ENCODE peak calls at places on chromosomes 11 and 22, in nine cellular contexts. K, O, B, P, V, C, W, J and I are unnamed samples.

GRCh38 chr22:40023226-40023925 is 28.6 kb downstream of the FAM83F start:
- DNase-seq in K (no peak), C (no peak), J (no peak), B (no peak), O (no peak), W (no peak), P (no peak), V (no peak), I (no peak)

GRCh38 chr11:110362916-110363574 is 66.6 kb upstream of the RDX start:
- DNase-seq in V (no peak), B (no peak), C (peak), W (no peak), K (peak), P (no peak), J (peak), O (no peak), I (no peak)

GRCh38 chr11:30608534-30608933 is 22.4 kb upstream of the MPPED2 start:
- DNase-seq in B (no peak), K (no peak), O (no peak), C (no peak), V (no peak), W (no peak), J (no peak), P (no peak), I (no peak)

GRCh38 chr11:6812391-6813005 is 13.0 kb upstream of the OR6A2 start:
- DNase-seq in C (peak), O (peak), V (no peak), J (peak), W (peak), B (peak), P (no peak), K (no peak), I (no peak)

GRCh38 chr11:77055056-77055680 is 11.6 kb upstream of the CAPN5 start:
- DNase-seq in B (no peak), O (no peak), P (no peak), W (no peak), C (no peak), K (no peak), V (no peak), J (no peak), I (no peak)

GRCh38 chr22:37201066-37201820 is 11.0 kb downstream of the SSTR3 start:
- DNase-seq in K (peak), B (no peak), J (no peak), P (peak), V (no peak), W (no peak), O (no peak), C (no peak), I (no peak)

GRCh38 chr11:119309953-119310681 is 6.8 kb downstream of the MCAM start:
- DNase-seq in K (no peak), C (no peak), B (no peak), W (no peak), V (no peak), O (no peak), J (no peak), P (no peak), I (no peak)

GRCh38 chr11:65424200-65425104 is 1.9 kb downstream of the NEAT1 start:
- DNase-seq in O (peak), C (peak), V (no peak), J (peak), W (no peak), P (peak), B (peak), K (peak), I (no peak)

GRCh38 chr22:17815703-17816254 is 41.5 kb upstream of the BID start:
- DNase-seq in W (no peak), C (no peak), V (no peak), P (no peak), K (no peak), J (no peak), O (no peak), B (no peak), I (no peak)

GRCh38 chr22:22871536-22872278 is 15.9 kb upstream of the IGLL5 start:
- DNase-seq in P (no peak), K (no peak), V (no peak), W (no peak), B (no peak), C (no peak), J (no peak), O (no peak), I (no peak)

GRCh38 chr22:39900306-39901227 is at the start of gene GRAP2:
- DNase-seq in P (no peak), B (no peak), J (no peak), V (no peak), O (no peak), W (peak), K (no peak), C (no peak), I (no peak)

GRCh38 chr22:39244496-39245129 is at the start of gene PDGFB:
- DNase-seq in C (no peak), V (no peak), P (no peak), J (peak), K (no peak), O (peak), W (no peak), B (no peak), I (no peak)

GRCh38 chr11:10309163-10310093 is 4.6 kb downstream of the ADM start:
- DNase-seq in B (peak), V (no peak), P (peak), J (peak), O (peak), W (no peak), C (peak), K (peak), I (no peak)

GRCh38 chr11:110219011-110219785 is 77.2 kb downstream of the RDX start:
- DNase-seq in B (peak), C (no peak), V (no peak), J (peak), P (no peak), K (no peak), O (no peak), W (no peak), I (no peak)

GRCh38 chr11:88411265-88411664 is 73.7 kb upstream of the CTSC start:
- DNase-seq in B (peak), P (no peak), V (no peak), K (no peak), O (no peak), C (peak), W (no peak), J (no peak), I (peak)

GRCh38 chr11:67504023-67504949 is 877 bp downstream of the PITPNM1 start:
- DNase-seq in O (no peak), P (no peak), K (no peak), V (no peak), B (no peak), C (peak), J (peak), W (no peak), I (no peak)

GRCh38 chr11:68528630-68529029 is 68.1 kb downstream of the PPP6R3 start:
- DNase-seq in O (no peak), K (no peak), B (no peak), V (no peak), W (no peak), J (peak), P (no peak), C (no peak), I (no peak)

GRCh38 chr11:61505640-61506155 is 2.9 kb upstream of the LRRC10B start:
- DNase-seq in C (no peak), K (no peak), B (no peak), J (no peak), P (no peak), O (no peak), W (no peak), V (no peak), I (no peak)

GRCh38 chr11:223026-223789 is 12.9 kb downstream of the SIRT3 start:
- DNase-seq in P (no peak), B (no peak), W (no peak), O (no peak), V (no peak), K (no peak), C (peak), J (no peak), I (no peak)

GRCh38 chr11:119567667-119568582 is 145.0 kb upstream of the THY1 start:
- DNase-seq in K (no peak), B (peak), P (no peak), W (peak), V (no peak), O (no peak), C (peak), J (peak), I (peak)

GRCh38 chr11:116879789-116880402 is 42.5 kb upstream of the APOA1 start:
- DNase-seq in O (no peak), J (peak), B (peak), P (no peak), V (no peak), C (peak), K (no peak), W (peak), I (no peak)

GRCh38 chr22:36465232-36466021 is 16.0 kb downstream of the TXN2 start:
- DNase-seq in K (peak), P (peak), B (peak), V (peak), C (peak), W (no peak), J (peak), O (peak), I (peak)

GRCh38 chr11:43555811-43556210 is 124.7 kb upstream of the HSD17B12 start:
- DNase-seq in O (no peak), V (no peak), C (peak), K (peak), W (no peak), P (no peak), B (peak), J (peak), I (no peak)

GRCh38 chr11:81673001-81673400 is 1060.7 kb downstream of the FAM181B start:
- DNase-seq in P (no peak), B (peak), W (no peak), C (peak), O (no peak), K (no peak), J (no peak), V (no peak), I (no peak)

GRCh38 chr11:10017050-10017449 is 277.0 kb downstream of the SBF2 start:
- DNase-seq in W (no peak), O (no peak), C (peak), V (no peak), P (no peak), B (no peak), J (no peak), K (no peak), I (no peak)

GRCh38 chr11:15750535-15751297 is 605.6 kb downstream of the SOX6 start:
- DNase-seq in V (no peak), C (no peak), J (no peak), K (no peak), P (no peak), B (no peak), O (no peak), W (no peak), I (no peak)

DNA sequence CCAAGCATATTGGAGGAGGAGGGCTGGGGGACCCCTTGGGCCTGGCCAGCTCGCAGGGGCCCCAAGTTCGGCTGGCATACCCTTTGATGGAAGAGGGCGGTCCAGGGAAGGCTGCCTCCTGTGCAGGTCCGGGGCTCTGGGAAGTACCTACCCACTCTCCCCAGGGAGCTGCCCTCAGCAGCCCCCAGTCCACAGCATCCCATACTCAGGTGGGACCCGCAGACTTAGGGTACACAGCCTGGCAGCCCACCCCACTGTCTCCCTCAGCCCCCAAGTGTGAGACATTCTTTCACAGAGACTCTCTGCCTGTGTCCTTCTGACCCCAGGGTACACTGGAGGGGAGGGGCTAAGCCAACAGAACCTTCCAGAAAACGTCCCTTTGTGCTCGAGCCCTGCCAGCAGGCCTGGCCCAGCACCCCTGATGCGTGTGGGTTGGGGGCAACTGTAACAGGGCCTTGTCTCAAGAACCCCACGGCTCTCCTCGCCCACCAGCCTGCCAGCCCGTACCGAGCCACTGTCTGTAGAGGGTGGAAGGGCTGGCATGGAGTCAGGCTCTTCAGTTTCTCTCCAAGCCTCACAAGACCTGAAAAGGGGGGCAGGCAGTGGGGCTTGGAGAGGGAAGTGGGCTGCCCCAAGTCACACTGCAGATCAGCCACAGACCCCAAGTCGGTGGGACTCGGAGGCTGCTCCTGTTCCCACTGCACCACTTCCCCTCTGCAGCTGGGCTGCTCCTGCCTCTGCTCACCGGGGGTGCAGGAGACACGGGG is 7.0 kb upstream of the TNFRSF13C start:
- DNase-seq in P (no peak), V (no peak), O (no peak), J (no peak), B (no peak), C (no peak), K (no peak), W (no peak), I (no peak)
- H3K4me3 ChIP-seq in P (no peak), V (no peak), O (no peak), J (no peak), B (no peak), C (no peak), K (no peak), W (no peak), I (no peak)

GRCh38 chr22:20084547-20085413 is 4.7 kb downstream of the DGCR8 start:
- DNase-seq in B (peak), W (no peak), O (no peak), K (peak), P (no peak), J (peak), V (no peak), C (no peak), I (no peak)
- TF ChIP-seq CTCF in B (peak), W (peak), O (no peak), K (peak), P (no peak), J (peak), V (peak), C (peak), I (peak)

GRCh38 chr11:130653838-130654601 is 205.6 kb downstream of the ADAMTS15 start:
- DNase-seq in W (no peak), C (peak), K (peak), B (no peak), O (peak), J (peak), P (peak), V (peak), I (no peak)
- H3K4me3 ChIP-seq in W (no peak), C (no peak), K (no peak), B (no peak), O (no peak), J (no peak), P (no peak), V (no peak), I (no peak)

GRCh38 chr22:30667486-30668305 is at the start of gene DUSP18:
- DNase-seq in V (no peak), K (peak), W (peak), J (peak), C (peak), B (peak), P (peak), O (peak), I (no peak)
- TF ChIP-seq CTCF in V (peak), K (peak), W (peak), J (peak), C (peak), B (no peak), P (peak), O (peak), I (peak)

GRCh38 chr11:74989269-74989655 is 529 bp downstream of the NEU3 start:
- DNase-seq in C (peak), V (no peak), B (no peak), K (no peak), O (peak), W (no peak), P (no peak), J (peak), I (no peak)

GRCh38 chr11:74992852-74993251 is 4.1 kb downstream of the NEU3 start:
- DNase-seq in O (no peak), C (no peak), W (peak), V (no peak), B (no peak), J (no peak), K (no peak), P (no peak), I (no peak)

GRCh38 chr11:74990941-74991340 is 2.2 kb downstream of the NEU3 start:
- DNase-seq in P (no peak), B (no peak), J (no peak), O (no peak), C (no peak), V (no peak), K (no peak), W (no peak), I (no peak)

GRCh38 chr11:74984730-74985129 is 4.0 kb upstream of the NEU3 start:
- DNase-seq in J (no peak), B (no peak), K (no peak), W (no peak), V (no peak), C (no peak), O (no peak), P (no peak), I (no peak)

DNA sequence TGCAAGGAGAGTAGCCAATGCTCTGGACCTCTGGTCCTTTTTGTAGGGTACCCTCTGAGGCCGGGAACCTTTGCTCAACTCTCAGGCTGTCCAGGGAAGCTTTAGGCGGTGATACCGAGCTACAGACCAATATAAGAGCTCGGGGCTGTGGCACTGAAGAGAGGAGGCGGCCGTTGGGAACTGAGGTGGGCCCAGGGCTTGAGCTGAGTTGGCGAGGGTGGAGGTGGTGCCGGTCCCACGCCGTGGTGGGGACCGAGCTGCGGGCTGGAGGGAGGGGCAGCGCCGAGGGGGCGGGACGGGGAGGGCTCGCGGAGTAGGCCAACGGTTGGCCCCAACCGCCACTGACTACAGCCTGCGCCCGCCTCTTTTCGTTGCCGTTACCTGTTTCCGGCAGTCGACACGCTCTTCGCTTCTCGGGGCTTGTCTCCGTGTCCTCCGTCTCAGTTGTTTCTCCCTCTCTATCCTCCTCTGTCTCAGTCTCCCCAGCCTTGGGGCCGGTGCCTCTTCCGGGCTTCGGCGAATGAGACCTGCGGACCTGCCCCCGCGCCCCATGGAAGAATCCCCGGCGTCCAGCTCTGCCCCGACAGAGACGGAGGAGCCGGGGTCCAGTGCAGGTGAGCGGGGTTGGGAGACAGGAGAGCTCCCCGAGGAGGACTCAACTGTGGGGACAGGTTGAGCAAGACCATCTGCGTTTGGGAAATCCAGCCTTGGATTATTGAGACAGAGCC is at the start of gene NEU3:
- DNase-seq in J (peak), V (no peak), W (peak), O (peak), C (peak), P (peak), B (peak), K (peak), I (no peak)
- H3K4me3 ChIP-seq in J (peak), V (peak), W (peak), O (peak), C (peak), P (peak), B (peak), K (peak), I (peak)

GRCh38 chr11:2868604-2869526 is 16.7 kb downstream of the CDKN1C start:
- DNase-seq in O (no peak), C (no peak), B (no peak), W (no peak), K (no peak), V (no peak), J (no peak), P (no peak), I (no peak)

GRCh38 chr11:2866178-2866577 is 19.4 kb downstream of the CDKN1C start:
- DNase-seq in P (no peak), K (no peak), W (no peak), V (no peak), C (no peak), J (no peak), O (no peak), B (no peak), I (no peak)

GRCh38 chr11:2867142-2867541 is 18.4 kb downstream of the CDKN1C start:
- DNase-seq in P (no peak), B (no peak), V (no peak), O (no peak), C (no peak), J (no peak), W (no peak), K (no peak), I (no peak)

GRCh38 chr11:2869561-2870427 is 15.8 kb downstream of the CDKN1C start:
- DNase-seq in K (no peak), W (no peak), J (no peak), C (no peak), P (no peak), B (no peak), O (no peak), V (no peak), I (no peak)

GRCh38 chr11:2867722-2868548 is 17.6 kb downstream of the CDKN1C start:
- DNase-seq in K (no peak), J (no peak), V (no peak), C (no peak), B (no peak), W (no peak), P (no peak), O (no peak), I (no peak)
- TF ChIP-seq CTCF in K (no peak), J (no peak), V (no peak), C (no peak), B (no peak), W (no peak), P (no peak), O (no peak), I (no peak)

GRCh38 chr11:82790723-82791487 is 57.2 kb upstream of the FAM181B start:
- DNase-seq in B (no peak), W (no peak), K (no peak), P (no peak), O (no peak), V (no peak), C (peak), J (peak), I (no peak)
- H3K4me3 ChIP-seq in B (no peak), W (no peak), K (no peak), P (no peak), O (no peak), V (no peak), C (no peak), J (no peak), I (no peak)

GRCh38 chr22:44089717-44090570 is 65.8 kb downstream of the PARVB start:
- DNase-seq in P (no peak), J (no peak), C (no peak), V (no peak), W (no peak), O (no peak), K (peak), B (no peak), I (no peak)

GRCh38 chr22:44086759-44087158 is 62.7 kb downstream of the PARVB start:
- DNase-seq in K (no peak), W (no peak), V (no peak), P (no peak), O (no peak), B (no peak), J (no peak), C (no peak), I (no peak)

GRCh38 chr22:44088976-44089570 is 65.0 kb downstream of the PARVB start:
- DNase-seq in B (peak), P (peak), K (no peak), C (no peak), W (no peak), V (no peak), O (no peak), J (peak), I (no peak)

GRCh38 chr22:44084044-44084772 is 60.1 kb downstream of the PARVB start:
- DNase-seq in O (no peak), V (no peak), P (no peak), C (no peak), J (no peak), K (no peak), B (no peak), W (no peak), I (no peak)

GRCh38 chr22:44085743-44086741 is 61.9 kb downstream of the PARVB start:
- DNase-seq in K (peak), W (peak), V (peak), C (peak), P (peak), O (peak), J (peak), B (peak), I (no peak)
- TF ChIP-seq CTCF in K (peak), W (peak), V (peak), C (peak), P (peak), O (peak), J (peak), B (peak), I (peak)

GRCh38 chr11:70397336-70397982 is 870 bp upstream of the CTTN start:
- DNase-seq in P (no peak), J (peak), K (no peak), B (no peak), C (peak), W (no peak), O (peak), V (no peak), I (no peak)

GRCh38 chr11:70397983-70398833 is at the start of gene CTTN:
- DNase-seq in W (no peak), B (peak), K (peak), P (peak), J (peak), C (peak), V (peak), O (peak), I (no peak)

GRCh38 chr11:70400643-70401042 is 2.3 kb downstream of the CTTN start:
- DNase-seq in V (no peak), W (no peak), B (no peak), C (no peak), J (no peak), P (no peak), K (no peak), O (no peak), I (no peak)

GRCh38 chr11:70398834-70399680 is 728 bp downstream of the CTTN start:
- DNase-seq in B (no peak), C (no peak), W (no peak), J (no peak), P (no peak), O (peak), V (no peak), K (no peak), I (no peak)

GRCh38 chr11:70399681-70400112 is 1.4 kb downstream of the CTTN start:
- DNase-seq in B (peak), V (peak), O (peak), P (peak), J (peak), C (peak), K (peak), W (no peak), I (peak)
- H3K4me3 ChIP-seq in B (peak), V (peak), O (peak), P (peak), J (peak), C (peak), K (peak), W (peak), I (peak)